ENCODE peak calls at places on chromosomes 3 and 15, in nine cellular contexts. P is A549, T is AG20443, Q is HTR-8/SVneo, B is HAP-1, H is GM19239, L is lower lobe of right lung, Y is SK-N-MC, E is LHCN-M2. V is an unnamed sample.

GRCh38 chr15:65920121-65920520 is 50.8 kb downstream of the RAB11A start:
- DNase-seq in P (no peak), T (no peak), Q (no peak), B (no peak), H (no peak), L (no peak), Y (no peak), E (no peak), V (no peak)

GRCh38 chr3:15815696-15816095 is 17.9 kb upstream of the ANKRD28 start:
- DNase-seq in P (peak), T (peak), Q (peak), B (no peak), H (no peak), L (no peak), Y (no peak), E (peak), V (no peak)

GRCh38 chr3:4036046-4036445 is 236.8 kb downstream of the LRRN1 start:
- DNase-seq in P (no peak), T (no peak), Q (no peak), B (no peak), H (no peak), L (no peak), Y (no peak), E (no peak), V (no peak)

GRCh38 chr3:196499807-196500524 is 3.6 kb downstream of the RNF168 start:
- DNase-seq in P (no peak), T (no peak), Q (no peak), B (no peak), H (no peak), L (no peak), Y (no peak), E (no peak), V (no peak)

GRCh38 chr3:15623535-15624450 is 22.2 kb downstream of the BTD start:
- DNase-seq in P (no peak), T (no peak), Q (no peak), B (no peak), H (no peak), L (no peak), Y (no peak), E (no peak), V (no peak)

GRCh38 chr3:8443829-8444791 is 57.5 kb upstream of the LMCD1 start:
- DNase-seq in P (peak), T (peak), Q (peak), B (peak), H (no peak), L (peak), Y (no peak), E (peak), V (peak)

GRCh38 chr3:24296441-24297205 is 198.0 kb downstream of the THRB start:
- DNase-seq in P (no peak), T (no peak), Q (no peak), B (no peak), H (no peak), L (no peak), Y (no peak), E (no peak), V (no peak)

GRCh38 chr15:67068724-67069400 is 3.5 kb downstream of the SMAD3 start:
- DNase-seq in P (no peak), T (no peak), Q (no peak), B (no peak), H (no peak), L (no peak), Y (no peak), E (peak), V (no peak)

GRCh38 chr15:98673133-98673532 is 24.8 kb downstream of the IGF1R start:
- DNase-seq in P (no peak), T (no peak), Q (no peak), B (no peak), H (no peak), L (no peak), Y (no peak), E (no peak), V (no peak)

GRCh38 chr3:155594836-155595235 is 150.0 kb downstream of the PLCH1 start:
- DNase-seq in P (no peak), T (no peak), Q (no peak), B (no peak), H (no peak), L (no peak), Y (no peak), E (no peak), V (no peak)

GRCh38 chr3:170356596-170357175 is 829 bp upstream of the SKIL start:
- DNase-seq in P (peak), T (peak), Q (peak), B (peak), H (no peak), L (peak), Y (no peak), E (peak), V (peak)

GRCh38 chr3:197465996-197466549 is 89.7 kb downstream of the BDH1 start:
- DNase-seq in P (no peak), T (peak), Q (no peak), B (no peak), H (no peak), L (no peak), Y (no peak), E (peak), V (no peak)

GRCh38 chr3:113084777-113085176 is 94.0 kb downstream of the GTPBP8 start:
- DNase-seq in P (no peak), T (peak), Q (peak), B (peak), H (no peak), L (no peak), Y (no peak), E (peak), V (no peak)

GRCh38 chr3:71955549-71956373 is 170.8 kb upstream of the PROK2 start:
- DNase-seq in P (peak), T (peak), Q (peak), B (peak), H (no peak), L (peak), Y (peak), E (peak), V (peak)

GRCh38 chr15:25683911-25684310 is 179.2 kb downstream of the ATP10A start:
- DNase-seq in P (no peak), T (no peak), Q (no peak), B (no peak), H (no peak), L (no peak), Y (no peak), E (no peak), V (peak)

GRCh38 chr3:51311055-51311454 is 74.0 kb upstream of the MANF start:
- DNase-seq in P (peak), T (peak), Q (peak), B (peak), H (no peak), L (no peak), Y (no peak), E (peak), V (no peak)

GRCh38 chr3:58521002-58521670 is 15.9 kb downstream of the ACOX2 start:
- DNase-seq in P (no peak), T (no peak), Q (no peak), B (no peak), H (no peak), L (no peak), Y (no peak), E (peak), V (no peak)

GRCh38 chr3:38626171-38626570 is 23.3 kb downstream of the SCN5A start:
- DNase-seq in P (no peak), T (no peak), Q (no peak), B (no peak), H (no peak), L (no peak), Y (no peak), E (no peak), V (no peak)

GRCh38 chr3:186570941-186571643 is 572 bp downstream of the DNAJB11 start:
- DNase-seq in P (no peak), T (no peak), Q (no peak), B (no peak), H (no peak), L (no peak), Y (no peak), E (no peak), V (no peak)

GRCh38 chr3:50652709-50653108 is 22.0 kb upstream of the DOCK3 start:
- DNase-seq in P (peak), T (no peak), Q (peak), B (no peak), H (peak), L (no peak), Y (no peak), E (peak), V (no peak)

GRCh38 chr3:153927107-153927506 is 194.1 kb upstream of the ARHGEF26 start:
- DNase-seq in P (no peak), T (peak), Q (peak), B (peak), H (peak), L (no peak), Y (peak), E (peak), V (no peak)

V was measured in kidney.